ENCODE peak calls at places on chromosomes 12 and 14, in seven cellular contexts. One of them, this sample, is unnamed.

GRCh38 chr14:39034481-39035296 is 68.3 kb downstream of the SEC23A start:
- DNase-seq in stromal cell of bone marrow: no peak
- DNase-seq in RPMI7951: no peak
- DNase-seq in EL: no peak
- DNase-seq in astrocyte of the spinal cord: peak
- DNase-seq in NCI-H345: no peak
- DNase-seq in naive B cell: no peak
- DNase-seq in this sample: no peak

GRCh38 chr14:95935228-95935822 is 58.7 kb downstream of the TUNAR start:
- DNase-seq in naive B cell: no peak
- DNase-seq in EL: peak
- DNase-seq in NCI-H345: no peak
- DNase-seq in RPMI7951: peak
- DNase-seq in stromal cell of bone marrow: peak
- DNase-seq in astrocyte of the spinal cord: peak
- DNase-seq in this sample: no peak

GRCh38 chr12:106873983-106874382 is 81.7 kb upstream of the TMEM263 start:
- DNase-seq in EL: no peak
- DNase-seq in stromal cell of bone marrow: no peak
- DNase-seq in naive B cell: no peak
- DNase-seq in NCI-H345: no peak
- DNase-seq in RPMI7951: no peak
- DNase-seq in astrocyte of the spinal cord: no peak
- DNase-seq in this sample: no peak

GRCh38 chr14:40347675-40348074 is 915.4 kb upstream of the FBXO33 start:
- DNase-seq in naive B cell: no peak
- DNase-seq in astrocyte of the spinal cord: no peak
- DNase-seq in EL: no peak
- DNase-seq in RPMI7951: no peak
- DNase-seq in NCI-H345: peak
- DNase-seq in stromal cell of bone marrow: no peak
- DNase-seq in this sample: no peak

GRCh38 chr14:69342928-69343525 is 55.1 kb downstream of the ERH start:
- DNase-seq in NCI-H345: no peak
- DNase-seq in EL: no peak
- DNase-seq in astrocyte of the spinal cord: no peak
- DNase-seq in naive B cell: no peak
- DNase-seq in RPMI7951: no peak
- DNase-seq in stromal cell of bone marrow: no peak
- DNase-seq in this sample: no peak

GRCh38 chr14:71362920-71363584 is 455.8 kb downstream of the PCNX1 start:
- DNase-seq in EL: peak
- DNase-seq in RPMI7951: peak
- DNase-seq in naive B cell: peak
- DNase-seq in astrocyte of the spinal cord: peak
- DNase-seq in NCI-H345: no peak
- DNase-seq in stromal cell of bone marrow: peak
- DNase-seq in this sample: peak

GRCh38 chr14:52683985-52684520 is 11.3 kb downstream of the ERO1A start:
- DNase-seq in RPMI7951: no peak
- DNase-seq in astrocyte of the spinal cord: peak
- DNase-seq in stromal cell of bone marrow: no peak
- DNase-seq in NCI-H345: no peak
- DNase-seq in naive B cell: no peak
- DNase-seq in EL: no peak
- DNase-seq in this sample: no peak

GRCh38 chr12:84561362-84561761 is 351.2 kb downstream of the SLC6A15 start:
- DNase-seq in RPMI7951: no peak
- DNase-seq in EL: no peak
- DNase-seq in astrocyte of the spinal cord: no peak
- DNase-seq in NCI-H345: no peak
- DNase-seq in stromal cell of bone marrow: no peak
- DNase-seq in naive B cell: no peak
- DNase-seq in this sample: no peak

GRCh38 chr12:39440781-39441180 is 2.1 kb downstream of the KIF21A start:
- DNase-seq in stromal cell of bone marrow: no peak
- DNase-seq in naive B cell: no peak
- DNase-seq in EL: no peak
- DNase-seq in RPMI7951: no peak
- DNase-seq in astrocyte of the spinal cord: no peak
- DNase-seq in NCI-H345: no peak
- DNase-seq in this sample: no peak

GRCh38 chr12:19967486-19967885 is 400.9 kb upstream of the PDE3A start:
- DNase-seq in RPMI7951: peak
- DNase-seq in astrocyte of the spinal cord: peak
- DNase-seq in EL: peak
- DNase-seq in stromal cell of bone marrow: peak
- DNase-seq in NCI-H345: peak
- DNase-seq in naive B cell: no peak
- DNase-seq in this sample: peak

GRCh38 chr12:52149651-52150241 is 42.1 kb downstream of the KRT80 start:
- DNase-seq in stromal cell of bone marrow: no peak
- DNase-seq in NCI-H345: no peak
- DNase-seq in EL: peak
- DNase-seq in naive B cell: no peak
- DNase-seq in astrocyte of the spinal cord: peak
- DNase-seq in RPMI7951: peak
- DNase-seq in this sample: no peak

GRCh38 chr12:115872919-115873357 is 404.6 kb downstream of the MED13L start:
- DNase-seq in RPMI7951: no peak
- DNase-seq in NCI-H345: peak
- DNase-seq in astrocyte of the spinal cord: no peak
- DNase-seq in naive B cell: no peak
- DNase-seq in EL: no peak
- DNase-seq in stromal cell of bone marrow: no peak
- DNase-seq in this sample: no peak

GRCh38 chr12:96462571-96463280 is 26.7 kb upstream of the CFAP54 start:
- DNase-seq in RPMI7951: no peak
- DNase-seq in EL: no peak
- DNase-seq in NCI-H345: no peak
- DNase-seq in astrocyte of the spinal cord: no peak
- DNase-seq in naive B cell: no peak
- DNase-seq in stromal cell of bone marrow: no peak
- DNase-seq in this sample: no peak

GRCh38 chr14:76465651-76466050 is 89.7 kb downstream of the ESRRB start:
- DNase-seq in NCI-H345: no peak
- DNase-seq in stromal cell of bone marrow: no peak
- DNase-seq in RPMI7951: no peak
- DNase-seq in astrocyte of the spinal cord: no peak
- DNase-seq in naive B cell: no peak
- DNase-seq in EL: no peak
- DNase-seq in this sample: no peak

GRCh38 chr14:84202486-84202885 is 1327.5 kb upstream of the FLRT2 start:
- DNase-seq in naive B cell: no peak
- DNase-seq in NCI-H345: no peak
- DNase-seq in RPMI7951: no peak
- DNase-seq in stromal cell of bone marrow: no peak
- DNase-seq in astrocyte of the spinal cord: no peak
- DNase-seq in EL: no peak
- DNase-seq in this sample: no peak

GRCh38 chr12:24482882-24483604 is 465.9 kb downstream of the BCAT1 start:
- DNase-seq in astrocyte of the spinal cord: no peak
- DNase-seq in EL: no peak
- DNase-seq in RPMI7951: no peak
- DNase-seq in NCI-H345: no peak
- DNase-seq in stromal cell of bone marrow: no peak
- DNase-seq in naive B cell: no peak
- DNase-seq in this sample: no peak

GRCh38 chr14:20811994-20812393 is 9.3 kb upstream of the RNASE1 start:
- DNase-seq in naive B cell: no peak
- DNase-seq in RPMI7951: no peak
- DNase-seq in NCI-H345: no peak
- DNase-seq in astrocyte of the spinal cord: no peak
- DNase-seq in stromal cell of bone marrow: no peak
- DNase-seq in EL: no peak
- DNase-seq in this sample: no peak

GRCh38 chr14:35819591-35820540 is 6.3 kb upstream of the BRMS1L start:
- DNase-seq in EL: no peak
- DNase-seq in RPMI7951: no peak
- DNase-seq in astrocyte of the spinal cord: no peak
- DNase-seq in naive B cell: no peak
- DNase-seq in stromal cell of bone marrow: no peak
- DNase-seq in NCI-H345: no peak
- DNase-seq in this sample: no peak

GRCh38 chr12:67649165-67650126 is 901 bp downstream of the DYRK2 start:
- DNase-seq in naive B cell: peak
- DNase-seq in NCI-H345: no peak
- DNase-seq in RPMI7951: peak
- DNase-seq in astrocyte of the spinal cord: peak
- DNase-seq in stromal cell of bone marrow: no peak
- DNase-seq in EL: peak
- DNase-seq in this sample: no peak

GRCh38 chr12:57276935-57277563 is 26.1 kb upstream of the STAC3 start:
- DNase-seq in astrocyte of the spinal cord: peak
- DNase-seq in RPMI7951: no peak
- DNase-seq in EL: peak
- DNase-seq in stromal cell of bone marrow: peak
- DNase-seq in NCI-H345: peak
- DNase-seq in naive B cell: no peak
- DNase-seq in this sample: no peak

GRCh38 chr12:54019111-54019811 is 9.0 kb upstream of the HOXC6 start:
- DNase-seq in EL: no peak
- DNase-seq in RPMI7951: peak
- DNase-seq in stromal cell of bone marrow: no peak
- DNase-seq in naive B cell: no peak
- DNase-seq in NCI-H345: no peak
- DNase-seq in astrocyte of the spinal cord: no peak
- DNase-seq in this sample: no peak

GRCh38 chr12:82862069-82862841 is 175.5 kb downstream of the TMTC2 start:
- DNase-seq in NCI-H345: no peak
- DNase-seq in EL: peak
- DNase-seq in naive B cell: no peak
- DNase-seq in RPMI7951: no peak
- DNase-seq in astrocyte of the spinal cord: peak
- DNase-seq in stromal cell of bone marrow: peak
- DNase-seq in this sample: no peak

GRCh38 chr12:3700861-3701260 is 52.0 kb downstream of the CRACR2A start:
- DNase-seq in EL: peak
- DNase-seq in RPMI7951: peak
- DNase-seq in naive B cell: no peak
- DNase-seq in stromal cell of bone marrow: peak
- DNase-seq in NCI-H345: no peak
- DNase-seq in astrocyte of the spinal cord: peak
- DNase-seq in this sample: no peak

GRCh38 chr12:23431006-23431405 is 518.5 kb downstream of the SOX5 start:
- DNase-seq in EL: no peak
- DNase-seq in NCI-H345: no peak
- DNase-seq in stromal cell of bone marrow: peak
- DNase-seq in naive B cell: no peak
- DNase-seq in RPMI7951: no peak
- DNase-seq in astrocyte of the spinal cord: peak
- DNase-seq in this sample: no peak

GRCh38 chr12:93318720-93319522 is 58.8 kb upstream of the NUDT4 start:
- DNase-seq in NCI-H345: peak
- DNase-seq in EL: no peak
- DNase-seq in astrocyte of the spinal cord: no peak
- DNase-seq in stromal cell of bone marrow: no peak
- DNase-seq in RPMI7951: no peak
- DNase-seq in naive B cell: no peak
- DNase-seq in this sample: no peak